ENCODE peak calls at places on chromosomes 13 and 19, in seven cellular contexts. W is hepatocyte, Y is GM23248, X is GM23338, R is PC-9, I is MM.1S, P is HCT116. J is an unnamed sample. For H3K4me1 and H3K9me2, the result is how much of the 10 kb centered on the place peaks cover.

GRCh38 chr13:39378293-39378692 is 224.7 kb downstream of the LHFPL6 start:
- DNase-seq in W (no peak), Y (no peak), X (no peak), R (no peak), I (no peak), P (no peak), J (no peak)

GRCh38 chr19:4923379-4923747 is 14.1 kb downstream of the UHRF1 start:
- DNase-seq in W (no peak), Y (no peak), X (no peak), R (no peak), I (no peak), P (no peak), J (no peak)

GRCh38 chr19:12495002-12495802 is 10.6 kb upstream of the ZNF709 start:
- DNase-seq in W (peak), Y (peak), X (peak), R (peak), I (peak), P (no peak), J (peak)

GRCh38 chr19:20928371-20928770 is 5.3 kb downstream of the ZNF85 start:
- DNase-seq in W (no peak), Y (peak), X (no peak), R (no peak), I (no peak), P (no peak), J (no peak)

GRCh38 chr13:50228527-50228926 is 213.3 kb downstream of the KCNRG start:
- DNase-seq in W (no peak), Y (no peak), X (no peak), R (no peak), I (no peak), P (no peak), J (no peak)

GRCh38 chr13:99123101-99124045 is 77.3 kb upstream of the UBAC2 start:
- DNase-seq in W (no peak), Y (peak), X (no peak), R (no peak), I (no peak), P (no peak), J (no peak)

GRCh38 chr19:51637362-51637978 is 7.3 kb upstream of the SIGLEC5 start:
- DNase-seq in W (no peak), Y (peak), X (peak), R (no peak), I (no peak), P (no peak), J (peak)

GRCh38 chr13:38303816-38304215 is 45.8 kb upstream of the UFM1 start:
- DNase-seq in W (no peak), Y (no peak), X (no peak), R (no peak), I (no peak), P (no peak), J (no peak)

GRCh38 chr19:19077103-19077502 is 13.3 kb downstream of the SLC25A42 start:
- DNase-seq in W (no peak), Y (no peak), X (no peak), R (no peak), I (no peak), P (no peak), J (no peak)

GRCh38 chr13:103948477-103948876 is 882.3 kb upstream of the SLC10A2 start:
- DNase-seq in W (no peak), Y (no peak), X (no peak), R (no peak), I (no peak), P (no peak), J (no peak)

GRCh38 chr19:33290956-33291622 is 11.2 kb downstream of the CEBPA start:
- DNase-seq in W (peak), Y (peak), X (no peak), R (peak), I (no peak), P (no peak), J (peak)

GRCh38 chr19:18608805-18609716 is 2.5 kb upstream of the CRLF1 start:
- DNase-seq in W (no peak), Y (no peak), X (no peak), R (no peak), I (no peak), P (no peak), J (no peak)

GRCh38 chr13:25391932-25392331 is 20.2 kb downstream of the ATP8A2 start:
- DNase-seq in W (no peak), Y (no peak), X (no peak), R (no peak), I (no peak), P (no peak), J (no peak)

GRCh38 chr13:98014766-98015165 is 61.3 kb downstream of the IPO5 start:
- DNase-seq in W (no peak), Y (peak), X (no peak), R (no peak), I (no peak), P (no peak), J (peak)

GRCh38 chr13:112968910-112969691 is at the start of gene MCF2L:
- DNase-seq in W (peak), Y (peak), X (peak), R (peak), I (no peak), P (no peak), J (peak)
- TF ChIP-seq EZH2 in W (no peak), Y (peak), X (no peak), R (no peak), I (no peak), P (no peak), J (no peak)

GRCh38 chr19:5973376-5973775 is 4.6 kb downstream of the RANBP3 start:
- DNase-seq in W (no peak), Y (no peak), X (no peak), R (no peak), I (no peak), P (no peak), J (no peak)
- H3K4me1 ChIP-seq in W (under half), Y (under half), X (under half), R (under half), I (under half), P (under half), J (under half)

DNA sequence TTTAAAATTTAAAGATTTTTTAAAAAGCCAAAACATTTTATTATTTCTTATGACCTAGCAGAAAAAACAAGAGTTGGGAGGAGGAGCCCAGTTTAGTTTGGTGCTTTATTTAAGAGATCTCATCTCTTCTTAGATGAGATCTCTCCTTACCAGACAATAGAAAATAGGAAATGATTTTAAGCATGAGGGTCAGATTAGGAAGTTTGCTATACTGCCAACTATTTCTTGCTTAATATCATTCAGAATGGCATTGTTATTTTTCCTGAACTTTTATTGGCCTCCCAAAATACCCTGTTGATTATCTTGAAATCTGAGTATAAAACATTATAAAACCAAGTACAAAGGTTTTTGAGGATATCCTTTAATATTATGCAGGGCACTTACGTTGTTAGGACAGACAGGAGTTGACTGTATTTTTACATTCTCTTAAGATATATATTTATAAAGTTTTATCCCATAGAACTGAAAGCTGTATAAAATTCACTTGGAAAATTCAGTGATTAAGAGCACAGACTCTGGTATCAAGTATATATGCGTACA is 56.1 kb downstream of the DNAJC15 start:
- DNase-seq in W (no peak), Y (no peak), X (no peak), R (no peak), I (no peak), P (no peak), J (no peak)
- H3K9me2 ChIP-seq in W (under half), Y (under half), X (under half), R (under half), I (under half), P (under half), J (under half)

DNA sequence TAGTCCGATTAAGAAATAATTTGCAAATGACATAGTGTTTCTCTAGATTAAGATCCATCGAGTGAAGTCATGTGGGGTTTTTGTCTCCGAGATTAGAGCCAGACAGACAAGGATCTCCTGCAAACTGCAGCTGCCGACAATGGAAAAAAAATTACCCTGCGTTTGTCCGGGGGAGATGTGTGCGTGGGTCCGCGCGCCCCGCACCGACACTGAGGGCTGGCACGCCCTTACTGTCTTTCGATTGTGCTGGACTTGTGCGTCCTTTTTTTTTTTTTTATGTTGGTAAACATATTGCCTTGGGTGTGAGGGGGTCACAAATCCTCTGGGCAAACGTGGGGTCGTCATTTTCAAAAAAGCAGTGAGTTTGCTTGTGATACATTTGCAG is 11.9 kb upstream of the SOX1 start:
- DNase-seq in W (no peak), Y (no peak), X (no peak), R (no peak), I (no peak), P (no peak), J (no peak)
- TF ChIP-seq EZH2 in W (peak), Y (no peak), X (peak), R (no peak), I (no peak), P (no peak), J (no peak)

GRCh38 chr19:3357362-3357730 is 9.0 kb upstream of the NFIC start:
- DNase-seq in W (no peak), Y (no peak), X (no peak), R (no peak), I (no peak), P (no peak), J (no peak)

GRCh38 chr19:3358919-3359849 is 7.2 kb upstream of the NFIC start:
- DNase-seq in W (peak), Y (peak), X (peak), R (no peak), I (peak), P (no peak), J (peak)

GRCh38 chr19:3357731-3358391 is 8.5 kb upstream of the NFIC start:
- DNase-seq in W (no peak), Y (peak), X (peak), R (no peak), I (no peak), P (no peak), J (no peak)

GRCh38 chr19:3358392-3358918 is 7.9 kb upstream of the NFIC start:
- DNase-seq in W (no peak), Y (no peak), X (no peak), R (no peak), I (no peak), P (no peak), J (no peak)

DNA sequence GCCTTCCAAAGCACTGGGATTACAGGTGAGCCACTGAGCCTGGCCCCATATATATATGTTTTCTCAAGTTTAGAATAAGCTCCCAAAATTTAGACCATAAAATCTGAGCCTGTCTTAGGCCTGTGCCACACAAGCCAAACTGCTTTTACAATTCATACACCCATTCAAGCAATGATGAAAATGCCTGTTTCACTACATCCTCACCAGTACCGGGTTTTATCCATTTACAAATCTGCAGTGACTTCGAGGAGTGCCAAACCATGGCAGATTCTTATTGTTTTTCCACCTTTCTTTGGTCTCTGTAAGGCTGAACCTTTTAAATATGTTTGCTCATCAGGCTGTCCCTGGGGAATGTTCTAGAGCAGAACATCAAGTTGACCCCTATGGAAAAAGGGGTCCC is 9.6 kb upstream of the NFIC start:
- DNase-seq in W (no peak), Y (peak), X (no peak), R (no peak), I (no peak), P (no peak), J (no peak)
- H3K4me1 ChIP-seq in W (under half), Y (under half), X (under half), R (under half), I (under half), P (under half), J (under half)

GRCh38 chr13:63206431-63206830 is 1790.8 kb upstream of the PCDH20 start:
- DNase-seq in W (no peak), Y (no peak), X (no peak), R (no peak), I (no peak), P (no peak), J (no peak)

GRCh38 chr13:63209330-63210017 is 1793.8 kb upstream of the PCDH20 start:
- DNase-seq in W (no peak), Y (no peak), X (no peak), R (no peak), I (no peak), P (no peak), J (no peak)

DNA sequence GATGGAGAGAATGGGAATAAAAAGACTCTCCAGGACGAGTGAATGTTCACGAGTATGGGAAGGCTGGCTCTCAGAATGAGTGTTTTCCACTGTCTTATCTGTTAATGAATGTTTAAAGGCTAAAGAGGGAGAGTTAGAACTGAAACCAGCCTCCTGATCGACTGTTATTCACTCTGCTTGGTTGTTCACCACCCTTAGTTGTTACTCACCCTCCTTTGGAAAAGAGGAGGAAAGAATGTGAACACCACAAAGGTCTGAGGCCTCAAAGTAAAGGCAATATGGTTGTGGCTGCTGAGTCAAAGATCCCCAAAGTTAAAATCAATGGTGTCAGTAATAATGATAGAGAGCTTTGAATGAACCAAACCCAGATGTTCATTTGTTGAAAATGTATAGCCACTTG is 1793.2 kb upstream of the PCDH20 start:
- DNase-seq in W (no peak), Y (no peak), X (no peak), R (no peak), I (no peak), P (no peak), J (no peak)
- H3K9me2 ChIP-seq in W (under half), Y (under half), X (under half), R (under half), I (under half), P (under half), J (under half)

GRCh38 chr19:55370305-55370988 is at the start of gene IL11:
- DNase-seq in W (peak), Y (peak), X (no peak), R (no peak), I (no peak), P (no peak), J (peak)
- TF ChIP-seq EZH2 in W (peak), Y (no peak), X (peak), R (no peak), I (no peak), P (no peak), J (no peak)

GRCh38 chr13:60137911-60138570 is 25.7 kb downstream of the DIAPH3 start:
- DNase-seq in W (no peak), Y (no peak), X (no peak), R (no peak), I (no peak), P (no peak), J (no peak)
- H3K4me1 ChIP-seq in W (under half), Y (under half), X (under half), R (under half), I (under half), P (under half), J (under half)

GRCh38 chr19:43105496-43105895 is 23.0 kb upstream of the PSG2 start:
- DNase-seq in W (no peak), Y (peak), X (no peak), R (no peak), I (no peak), P (no peak), J (peak)

GRCh38 chr19:43101950-43102349 is 19.4 kb upstream of the PSG2 start:
- DNase-seq in W (no peak), Y (peak), X (no peak), R (no peak), I (peak), P (no peak), J (peak)
- H3K9me2 ChIP-seq in W (under half), Y (under half), X (under half), R (under half), I (under half), P (under half), J (under half)

GRCh38 chr19:53882391-53883050 is 524 bp downstream of the PRKCG start:
- DNase-seq in W (no peak), Y (no peak), X (peak), R (no peak), I (no peak), P (no peak), J (no peak)
- TF ChIP-seq EZH2 in W (no peak), Y (peak), X (no peak), R (no peak), I (no peak), P (no peak), J (no peak)

J was measured in PC-3.